ENCODE peak calls at places on chromosomes 12 and 14, in seven cellular contexts. B is fibroblast of lung, I is BJ, R is esophagus squamous epithelium, J is OCI-LY7, A is ascending aorta, E is SK-N-SH. S is an unnamed sample.

GRCh38 chr14:22131749-22132476 is 457.1 kb downstream of the DAD1 start:
- DNase-seq in B (no peak), I (no peak), E (no peak), J (peak), A (no peak), R (no peak), S (no peak)

GRCh38 chr12:30257614-30258013 is 438.1 kb downstream of the IPO8 start:
- DNase-seq in B (peak), I (no peak), A (no peak), J (no peak), R (no peak), E (no peak), S (no peak)

GRCh38 chr14:30005114-30005698 is 77.6 kb upstream of the PRKD1 start:
- DNase-seq in I (peak), E (peak), R (no peak), B (peak), J (no peak), A (no peak), S (peak)

GRCh38 chr14:25406818-25407217 is 356.9 kb upstream of the STXBP6 start:
- DNase-seq in E (no peak), J (peak), I (no peak), A (no peak), B (no peak), R (no peak), S (no peak)

GRCh38 chr14:49621114-49621881 is 699 bp downstream of the MGAT2 start:
- DNase-seq in R (peak), B (peak), E (peak), I (no peak), J (peak), A (peak), S (no peak)

GRCh38 chr14:98623806-98624430 is 648.1 kb downstream of the BCL11B start:
- DNase-seq in A (no peak), R (no peak), I (no peak), E (no peak), B (no peak), J (no peak), S (no peak)

GRCh38 chr14:38409081-38409705 is 153.3 kb upstream of the CLEC14A start:
- DNase-seq in E (no peak), J (no peak), I (no peak), B (peak), R (no peak), A (no peak), S (no peak)

GRCh38 chr14:95478309-95478708 is 38.1 kb downstream of the SYNE3 start:
- DNase-seq in J (no peak), A (no peak), I (no peak), R (no peak), E (no peak), B (no peak), S (no peak)

GRCh38 chr12:51900323-51900889 is 6.9 kb upstream of the ACVRL1 start:
- DNase-seq in J (no peak), A (peak), E (no peak), B (no peak), I (no peak), R (no peak), S (no peak)

GRCh38 chr14:76984297-76984696 is 44.2 kb downstream of the IRF2BPL start:
- DNase-seq in J (no peak), A (no peak), R (no peak), E (no peak), I (no peak), B (no peak), S (no peak)

GRCh38 chr14:92582706-92583452 is 69.3 kb downstream of the RIN3 start:
- DNase-seq in B (no peak), A (no peak), E (no peak), I (no peak), J (no peak), R (no peak), S (no peak)

GRCh38 chr12:12817611-12818010 is 4.5 kb downstream of the DDX47 start:
- DNase-seq in J (no peak), R (no peak), A (no peak), B (no peak), E (no peak), I (no peak), S (no peak)

GRCh38 chr12:124917841-124918621 is 3.6 kb upstream of the UBC start:
- DNase-seq in R (no peak), A (no peak), J (no peak), E (no peak), B (no peak), I (no peak), S (no peak)

GRCh38 chr12:106154781-106155273 is 16.1 kb upstream of the NUAK1 start:
- DNase-seq in J (no peak), A (no peak), B (no peak), I (no peak), R (no peak), E (no peak), S (no peak)

GRCh38 chr14:53599221-53599945 is 357.2 kb downstream of the BMP4 start:
- DNase-seq in I (no peak), A (no peak), B (no peak), J (no peak), R (no peak), E (no peak), S (no peak)

GRCh38 chr12:22539055-22539454 is 5.3 kb downstream of the C2CD5 start:
- DNase-seq in R (no peak), I (no peak), A (no peak), B (no peak), E (no peak), J (no peak), S (no peak)

GRCh38 chr12:31887109-31887811 is 72.0 kb upstream of the RESF1 start:
- DNase-seq in J (peak), I (no peak), R (no peak), A (no peak), E (no peak), B (no peak), S (no peak)

GRCh38 chr12:18165422-18165871 is 75.5 kb upstream of the RERGL start:
- DNase-seq in E (no peak), R (no peak), I (no peak), J (peak), A (no peak), B (peak), S (no peak)

GRCh38 chr12:71135812-71136176 is 22.0 kb downstream of the TSPAN8 start:
- DNase-seq in I (no peak), R (no peak), A (no peak), J (no peak), E (no peak), B (no peak), S (no peak)

GRCh38 chr12:123602651-123603195 is 824 bp downstream of the DDX55 start:
- DNase-seq in J (peak), E (no peak), B (no peak), R (no peak), I (no peak), A (no peak), S (no peak)

GRCh38 chr12:49705479-49706267 is 1.5 kb downstream of the FMNL3 start:
- DNase-seq in R (no peak), E (peak), A (peak), J (peak), B (peak), I (no peak), S (no peak)

GRCh38 chr12:22038734-22039133 is 7.3 kb upstream of the CMAS start:
- DNase-seq in B (no peak), I (no peak), E (no peak), J (no peak), R (no peak), A (no peak), S (no peak)

GRCh38 chr14:20971705-20972021 is 16.4 kb downstream of the RNASE2 start:
- DNase-seq in E (no peak), R (no peak), J (no peak), I (no peak), B (no peak), A (no peak), S (no peak)

GRCh38 chr12:100157427-100157821 is 14.8 kb upstream of the BLTP3B start:
- DNase-seq in B (no peak), A (no peak), E (no peak), R (no peak), I (no peak), J (no peak), S (no peak)

GRCh38 chr12:119720349-119720748 is 52.4 kb downstream of the PRKAB1 start:
- DNase-seq in R (no peak), I (no peak), J (no peak), B (no peak), A (no peak), E (no peak), S (no peak)

GRCh38 chr12:68189766-68190700 is 30.5 kb upstream of the IFNG start:
- DNase-seq in J (no peak), I (no peak), R (no peak), A (no peak), E (no peak), B (peak), S (no peak)

GRCh38 chr12:53327435-53328042 is 6.1 kb upstream of the AAAS start:
- DNase-seq in I (no peak), R (no peak), A (no peak), B (peak), J (peak), E (peak), S (no peak)
- TF ChIP-seq CTCF in I (peak), R (no peak), A (no peak), B (peak), J (peak), E (peak), S (peak)

DNA sequence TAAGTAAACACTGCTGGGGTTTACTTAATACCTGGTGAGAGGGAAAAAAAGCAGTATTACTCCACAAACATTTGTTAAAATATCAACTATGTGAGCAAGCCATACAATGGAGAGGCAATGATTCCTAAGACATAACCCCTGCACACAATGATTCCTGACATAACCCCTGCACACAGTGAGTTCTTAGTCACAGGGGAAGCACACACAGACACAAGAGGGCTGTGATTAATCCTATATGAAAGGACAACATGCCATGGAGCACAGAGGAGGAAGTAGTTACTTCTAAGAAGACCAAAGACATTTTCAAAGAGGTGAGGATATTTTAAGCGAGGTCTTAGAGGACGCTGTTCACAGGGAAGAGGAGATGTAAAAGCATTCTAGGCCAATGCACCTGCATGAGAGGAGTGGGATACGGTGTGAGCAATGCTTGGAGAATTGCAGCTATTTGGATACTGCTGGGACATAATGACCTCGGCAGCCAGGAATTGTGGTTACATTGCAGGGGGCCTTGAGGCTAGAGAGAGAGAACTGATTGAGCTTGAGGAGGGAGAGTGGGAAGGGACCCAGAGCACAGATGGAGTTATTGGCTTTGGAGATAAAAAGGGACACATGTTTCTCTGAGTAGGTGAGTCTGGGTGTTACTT is 211.9 kb downstream of the APAF1 start:
- DNase-seq in B (no peak), E (no peak), A (no peak), I (no peak), R (no peak), J (no peak), S (no peak)
- TF ChIP-seq CTCF in B (no peak), E (no peak), A (no peak), I (no peak), R (no peak), J (no peak), S (no peak)

GRCh38 chr14:56659964-56660551 is 80.5 kb downstream of the TMEM260 start:
- DNase-seq in I (no peak), J (peak), A (no peak), B (peak), E (peak), R (no peak), S (peak)
- TF ChIP-seq CTCF in I (peak), J (peak), A (no peak), B (peak), E (peak), R (no peak), S (peak)

GRCh38 chr12:44497044-44497443 is 379.1 kb downstream of the NELL2 start:
- DNase-seq in R (no peak), I (no peak), J (peak), B (no peak), E (no peak), A (no peak), S (no peak)
- TF ChIP-seq CTCF in R (no peak), I (no peak), J (peak), B (no peak), E (no peak), A (no peak), S (no peak)

GRCh38 chr12:132550014-132550802 is 60.2 kb downstream of the LRCOL1 start:
- DNase-seq in B (peak), A (no peak), J (no peak), R (no peak), I (no peak), E (no peak), S (peak)
- TF ChIP-seq CTCF in B (no peak), A (no peak), J (no peak), R (no peak), I (no peak), E (no peak), S (no peak)

S was measured in AG09319.